ENCODE peak calls at places on chromosomes 12 and 14, in ten cellular contexts. P is endodermal cell, D is GM06990, N is AG04449, Y is foreskin fibroblast, V is AG09309, H is colonic mucosa, L is A549, J is GM12878, K is PC-3. G is an unnamed sample.

GRCh38 chr12:91339106-91339505 is 156.5 kb upstream of the DCN start:
- DNase-seq in K (no peak), J (no peak), V (no peak), Y (no peak), N (no peak), H (no peak), L (no peak), D (no peak), P (no peak), G (no peak)

GRCh38 chr12:114430306-114430705 is 24.4 kb upstream of the TBX5 start:
- DNase-seq in H (no peak), L (no peak), D (no peak), Y (peak; percentile 94), V (peak; percentile 83), J (no peak), P (no peak), K (peak; percentile 16), N (peak; percentile 23), G (no peak)

GRCh38 chr12:113862570-113863454 is 103.3 kb downstream of the RBM19 start:
- DNase-seq in Y (peak; percentile 55), D (peak; percentile 48), P (peak; percentile 83), H (no peak), J (peak; percentile 20), V (peak; percentile 49), K (no peak), L (peak; percentile 20), N (peak; percentile 45), G (no peak)

GRCh38 chr12:13431041-13431440 is 234.5 kb downstream of the EMP1 start:
- DNase-seq in K (no peak), L (no peak), N (no peak), Y (no peak), J (no peak), V (no peak), H (no peak), P (no peak), D (no peak), G (no peak)

GRCh38 chr12:53743277-53744129 is 8.3 kb downstream of the CISTR start:
- DNase-seq in N (no peak), K (peak; percentile 85), J (no peak), L (peak; percentile 60), V (no peak), Y (peak; percentile 33), P (peak; percentile 94), D (peak; percentile 35), H (peak; percentile 63), G (no peak)

GRCh38 chr12:131831635-131832041 is 3.4 kb downstream of the MMP17 start:
- DNase-seq in N (peak; percentile 58), L (peak; percentile 83), J (no peak), P (no peak), H (no peak), V (peak; percentile 66), K (peak; percentile 44), D (no peak), Y (peak; percentile 93), G (no peak)

GRCh38 chr12:19799886-19800602 is 360.8 kb downstream of the AEBP2 start:
- DNase-seq in D (no peak), K (no peak), P (no peak), L (no peak), N (no peak), J (no peak), V (no peak), Y (no peak), H (no peak), G (peak; percentile 33)

GRCh38 chr12:47507221-47507620 is 198.6 kb downstream of the RPAP3 start:
- DNase-seq in J (no peak), V (no peak), D (no peak), Y (peak; percentile 3), N (no peak), H (no peak), L (no peak), P (no peak), K (no peak), G (no peak)

GRCh38 chr12:93970892-93971688 is 177.3 kb upstream of the PLXNC1 start:
- DNase-seq in V (no peak), K (no peak), L (peak; percentile 29), J (no peak), P (no peak), N (no peak), Y (peak; percentile 19), H (no peak), D (no peak), G (no peak)

GRCh38 chr12:6831021-6831420 is 2.8 kb downstream of the P3H3 start:
- DNase-seq in Y (no peak), H (no peak), D (no peak), N (no peak), L (no peak), K (no peak), J (no peak), V (no peak), P (no peak), G (no peak)

DNA sequence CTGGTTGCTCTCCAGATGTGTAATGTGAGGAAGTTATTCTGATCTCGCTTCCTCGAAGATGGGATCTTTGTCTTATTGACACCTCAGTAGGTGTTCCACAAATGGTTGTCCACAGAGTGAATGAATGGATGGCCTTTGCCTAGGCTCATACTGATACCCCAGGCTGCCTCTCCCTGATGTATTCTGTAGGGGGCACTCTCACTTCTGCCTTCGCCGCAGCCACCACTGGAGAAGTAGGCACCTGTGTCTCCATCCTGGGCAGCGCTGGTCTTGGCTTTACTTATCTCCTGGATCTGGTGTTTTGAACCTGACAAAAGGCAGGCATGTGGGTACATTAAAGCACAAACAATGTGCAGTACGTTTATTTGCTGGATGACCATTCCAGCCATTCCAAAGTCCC is 82.1 kb downstream of the ZFP36L1 start:
- DNase-seq in D (no peak), H (no peak), V (no peak), N (no peak), K (no peak), P (peak; percentile 38), J (no peak), L (no peak), Y (no peak), G (no peak)
- TF ChIP-seq CTCF in D (no peak), H (no peak), V (no peak), N (no peak), K (no peak), P (peak; percentile 56), J (no peak), L (no peak), Y (no peak), G (no peak)

DNA sequence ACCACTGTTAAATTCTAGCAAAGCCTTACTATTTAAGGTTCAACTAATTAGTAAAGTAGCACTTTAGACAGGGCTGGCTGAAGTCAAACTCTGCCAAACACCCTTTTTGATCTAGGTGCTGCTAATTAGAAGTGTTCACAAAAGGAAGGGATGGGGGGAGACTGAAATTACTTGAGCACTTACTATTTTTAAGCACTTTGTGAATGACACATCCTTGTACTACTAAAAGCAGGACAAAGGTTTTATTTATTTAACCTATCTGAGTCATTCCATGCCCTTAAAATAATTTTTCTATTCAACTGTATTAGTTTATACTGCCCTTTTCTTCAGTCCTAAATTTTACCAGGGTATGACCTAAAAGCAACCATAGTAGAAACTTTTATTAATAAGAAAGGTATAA is 20.1 kb downstream of the MBIP start:
- DNase-seq in J (peak; percentile 8), P (no peak), K (peak; percentile 46), H (no peak), Y (peak; percentile 20), V (no peak), D (peak; percentile 58), N (no peak), L (no peak), G (peak; percentile 21)
- H3K4me3 ChIP-seq in J (no peak overlapping the region), P (no peak overlapping the region), K (no peak overlapping the region), H (no peak overlapping the region), Y (no peak overlapping the region), V (no peak overlapping the region), D (no peak overlapping the region), N (no peak overlapping the region), L (no peak overlapping the region), G (no peak overlapping the region)

GRCh38 chr14:29927596-29928341 is at the start of gene PRKD1:
- DNase-seq in K (peak; percentile 42), H (peak; percentile 48), J (no peak), L (peak; percentile 66), Y (peak; percentile 59), P (peak; percentile 84), V (no peak), N (no peak), D (peak; percentile 3), G (no peak)
- TF ChIP-seq CTCF in K (no peak), H (peak; percentile 9), J (no peak), L (no peak), Y (no peak), P (peak; percentile 48), V (no peak), N (peak; percentile 3), D (no peak), G (no peak)

GRCh38 chr12:10749700-10750384 is 26.7 kb upstream of the YBX3 start:
- DNase-seq in D (peak; percentile 37), L (peak; percentile 90), J (peak; percentile 68), Y (peak; percentile 86), H (peak; percentile 86), N (peak; percentile 65), K (peak; percentile 93), P (peak; percentile 91), V (peak; percentile 80), G (peak; percentile 65)
- H3K4me3 ChIP-seq in D (peak overlapping the region; percentile 55), L (peak overlapping the region; percentile 37), J (peak overlapping the region; percentile 33), Y (peak overlapping the region; percentile 49), H (peak overlapping the region; percentile 12), N (peak overlapping the region; percentile 51), K (peak overlapping the region; percentile 59), P (no peak overlapping the region), V (peak overlapping the region; percentile 2), G (peak overlapping the region; percentile 32)

DNA sequence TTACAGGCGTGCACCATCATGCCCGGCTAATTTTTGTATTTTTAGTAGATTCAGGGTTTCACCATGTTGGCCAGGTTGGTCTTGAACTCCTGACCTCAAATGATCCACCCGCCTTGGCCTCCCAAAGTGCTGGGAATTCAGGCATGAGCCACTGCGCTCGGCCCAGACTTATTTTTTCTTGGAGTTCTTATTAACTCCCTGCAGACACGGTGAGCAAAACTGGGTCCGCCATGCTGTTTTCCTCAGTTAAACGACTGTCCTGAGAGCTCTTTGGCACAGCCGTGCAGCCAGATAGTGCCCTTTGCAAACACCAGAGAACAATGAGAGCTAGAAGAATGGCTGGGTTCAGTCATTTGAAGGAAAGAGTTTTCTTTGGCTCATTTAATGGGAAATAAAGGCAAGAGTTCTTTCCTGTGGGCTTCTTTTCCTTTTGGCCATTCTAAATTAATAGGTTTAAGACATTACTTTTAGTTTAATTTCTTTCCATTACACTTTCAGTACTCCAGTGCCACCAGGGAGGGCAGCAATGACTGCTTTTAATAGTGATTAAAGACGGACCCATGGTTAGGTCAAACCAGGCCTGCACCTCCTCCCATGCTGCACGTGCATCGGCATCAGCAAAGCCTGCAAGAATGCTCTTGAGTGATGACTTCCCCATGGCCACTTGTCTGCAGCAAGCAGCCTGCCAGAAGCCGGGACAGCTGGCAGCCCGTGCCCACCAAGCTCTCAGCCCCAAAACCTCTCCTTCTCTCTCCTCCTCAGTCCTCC is 60.7 kb downstream of the VCPKMT start:
- DNase-seq in D (no peak), V (no peak), J (no peak), N (no peak), K (no peak), Y (no peak), P (no peak), H (no peak), L (no peak), G (no peak)
- TF ChIP-seq CTCF in D (no peak), V (no peak), J (peak; percentile 2), N (no peak), K (peak; percentile 43), Y (no peak), P (peak; percentile 53), H (no peak), L (no peak), G (peak; percentile 35)

G was measured in retinal pigment epithelial cell.